ENCODE peak calls at places on chromosome 20, in eight cellular contexts. R is A549; B is IMR-90; G is GM23248; A is AG04450; N is CD8-positive, alpha-beta memory T cell; C is stomach; Q is pancreas. P is an unnamed sample.

GRCh38 chr20:9442858-9443257 is 71.5 kb upstream of the LAMP5 start:
- DNase-seq in G (peak; percentile 9), B (peak; percentile 56), A (no peak), Q (peak; percentile 5), R (peak; percentile 39), N (no peak), C (peak; percentile 43), P (no peak)

GRCh38 chr20:19212524-19213502 is at the start of gene SLC24A3:
- DNase-seq in N (no peak), C (peak; percentile 83), B (no peak), R (peak; percentile 51), A (no peak), G (peak; percentile 56), Q (peak; percentile 30), P (peak; percentile 6)

GRCh38 chr20:8299921-8300320 is 167.9 kb downstream of the PLCB1 start:
- DNase-seq in A (no peak), B (peak; percentile 81), N (no peak), R (peak; percentile 7), C (no peak), G (peak; percentile 74), Q (no peak), P (no peak)

GRCh38 chr20:24066075-24066700 is 77.6 kb upstream of the GGTLC1 start:
- DNase-seq in N (peak; percentile 29), Q (no peak), B (no peak), A (no peak), C (no peak), R (no peak), G (no peak), P (no peak)

GRCh38 chr20:61185841-61186601 is 66.0 kb upstream of the CDH4 start:
- DNase-seq in N (no peak), R (peak; percentile 85), B (peak; percentile 98), A (peak; percentile 90), C (no peak), Q (no peak), G (peak; percentile 81), P (peak; percentile 53)

GRCh38 chr20:64044484-64045247 is 4.8 kb downstream of the SOX18 start:
- DNase-seq in R (peak; percentile 63), Q (no peak), C (no peak), A (no peak), B (peak; percentile 37), G (peak; percentile 84), N (no peak), P (peak; percentile 18)

GRCh38 chr20:58073945-58074920 is 154.2 kb downstream of the ANKRD60 start:
- DNase-seq in B (no peak), G (peak; percentile 92), Q (no peak), N (no peak), A (no peak), R (no peak), C (no peak), P (no peak)

GRCh38 chr20:39195495-39196129 is 233.5 kb downstream of the DHX35 start:
- DNase-seq in Q (no peak), N (no peak), R (no peak), G (no peak), C (no peak), B (no peak), A (no peak), P (no peak)

GRCh38 chr20:35663813-35664543 is 722 bp downstream of the CPNE1 start:
- DNase-seq in R (peak; percentile 51), G (peak; percentile 52), B (peak; percentile 6), C (peak; percentile 52), Q (peak; percentile 19), A (no peak), N (peak; percentile 78), P (no peak)

GRCh38 chr20:51386586-51386985 is 155.9 kb downstream of the NFATC2 start:
- DNase-seq in R (no peak), C (no peak), Q (no peak), N (no peak), A (no peak), G (no peak), B (no peak), P (no peak)

GRCh38 chr20:21656299-21657067 is 49.0 kb upstream of the PAX1 start:
- DNase-seq in R (no peak), Q (no peak), C (no peak), B (no peak), G (no peak), N (no peak), A (no peak), P (no peak)

GRCh38 chr20:45867811-45868176 is 10.4 kb downstream of the ZSWIM3 start:
- DNase-seq in R (no peak), A (no peak), Q (no peak), G (peak; percentile 82), C (no peak), N (no peak), B (peak; percentile 81), P (peak; percentile 8)

GRCh38 chr20:37220796-37221195 is 40.8 kb downstream of the GHRH start:
- DNase-seq in A (no peak), G (peak; percentile 66), C (no peak), R (no peak), Q (no peak), B (no peak), N (no peak), P (no peak)
- H3K27ac ChIP-seq in A (no peak overlapping the region), G (peak overlapping the region; percentile 58), C (peak overlapping the region; percentile 5), R (no peak overlapping the region), Q (no peak overlapping the region), B (no peak overlapping the region), N (no peak overlapping the region), P (no peak overlapping the region)

GRCh38 chr20:5691918-5692618 is 58.1 kb upstream of the SHLD1 start:
- DNase-seq in N (no peak), G (no peak), Q (no peak), A (no peak), C (no peak), R (no peak), B (no peak), P (no peak)

GRCh38 chr20:5687884-5688283 is 62.3 kb upstream of the SHLD1 start:
- DNase-seq in N (no peak), C (no peak), G (no peak), R (no peak), B (no peak), A (no peak), Q (no peak), P (no peak)

GRCh38 chr20:5689451-5689850 is 60.8 kb upstream of the SHLD1 start:
- DNase-seq in A (no peak), C (no peak), N (no peak), B (no peak), R (no peak), G (no peak), Q (no peak), P (no peak)

GRCh38 chr20:5688431-5688972 is 61.7 kb upstream of the SHLD1 start:
- DNase-seq in N (no peak), C (no peak), Q (no peak), A (no peak), G (no peak), B (no peak), R (no peak), P (no peak)

DNA sequence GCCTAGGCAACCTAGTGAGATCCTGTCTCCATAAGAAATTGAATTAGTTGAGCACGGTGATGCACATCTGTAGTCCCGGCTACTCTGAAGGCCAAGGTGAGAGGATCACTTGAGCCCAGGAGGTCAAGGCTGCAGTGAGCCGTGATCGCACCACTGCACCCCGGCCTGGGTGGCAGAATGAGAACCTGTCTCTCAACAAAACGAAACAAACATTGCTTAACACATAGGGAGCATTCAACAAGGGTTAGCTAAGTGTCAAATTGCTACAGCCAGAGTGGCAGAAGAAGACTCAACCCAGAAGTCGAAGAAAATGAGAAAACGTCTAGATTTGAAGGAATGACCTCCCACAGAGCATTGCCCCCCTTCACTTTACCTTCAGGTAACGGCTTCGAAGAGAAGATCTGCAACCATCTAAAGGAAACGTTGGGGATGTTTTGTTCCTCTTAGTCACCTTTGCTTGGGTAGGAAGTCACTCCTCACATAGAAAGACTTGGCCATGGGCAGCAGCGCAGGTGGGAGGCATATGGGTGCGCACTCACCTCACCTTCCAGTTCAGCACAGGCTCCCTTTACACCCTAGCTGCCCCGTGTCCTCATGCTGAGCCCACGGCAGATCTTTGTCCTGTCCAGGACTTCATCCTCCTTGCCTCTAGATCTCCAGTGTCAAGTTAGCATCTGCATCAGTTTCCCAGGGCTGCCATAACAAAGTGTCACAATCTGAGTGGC is 63.7 kb upstream of the SHLD1 start:
- DNase-seq in G (no peak), B (no peak), N (no peak), Q (no peak), R (no peak), C (no peak), A (no peak), P (no peak)
- H3K27ac ChIP-seq in G (no peak overlapping the region), B (no peak overlapping the region), N (no peak overlapping the region), Q (no peak overlapping the region), R (no peak overlapping the region), C (no peak overlapping the region), A (no peak overlapping the region), P (no peak overlapping the region)

DNA sequence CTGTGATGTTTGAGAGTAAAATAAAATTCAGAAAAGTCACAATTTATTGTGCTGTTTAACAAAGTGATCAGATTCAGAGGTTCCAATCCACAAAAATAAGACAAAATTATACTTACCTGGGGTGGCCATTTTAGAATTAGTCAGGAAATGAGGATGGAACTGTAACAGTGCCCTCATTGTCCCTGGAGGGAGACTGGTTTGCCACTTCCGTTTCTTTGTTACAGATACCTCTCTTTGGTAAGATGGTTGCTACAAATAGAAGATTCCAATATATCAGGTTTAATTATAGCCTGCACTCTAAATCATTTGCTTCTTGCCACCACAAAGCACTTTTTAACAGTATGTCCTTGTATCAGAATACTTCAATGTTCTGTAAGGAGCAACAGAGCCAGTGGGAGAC is 95.6 kb downstream of the CTNNBL1 start:
- DNase-seq in A (no peak), Q (no peak), C (no peak), N (no peak), B (no peak), R (no peak), G (no peak), P (no peak)
- H3K27ac ChIP-seq in A (no peak overlapping the region), Q (no peak overlapping the region), C (no peak overlapping the region), N (no peak overlapping the region), B (no peak overlapping the region), R (no peak overlapping the region), G (no peak overlapping the region), P (no peak overlapping the region)

GRCh38 chr20:44167736-44168135 is 19.3 kb downstream of the JPH2 start:
- DNase-seq in N (no peak), B (no peak), G (no peak), Q (no peak), R (no peak), C (no peak), A (no peak), P (no peak)

GRCh38 chr20:44170796-44171410 is 16.1 kb downstream of the JPH2 start:
- DNase-seq in R (no peak), N (no peak), Q (no peak), G (peak; percentile 76), C (no peak), B (no peak), A (no peak), P (no peak)

GRCh38 chr20:44171775-44172571 is 15.0 kb downstream of the JPH2 start:
- DNase-seq in B (no peak), N (no peak), C (no peak), G (peak; percentile 39), R (no peak), Q (no peak), A (no peak), P (no peak)

GRCh38 chr20:44166008-44166407 is 21.0 kb downstream of the JPH2 start:
- DNase-seq in G (peak; percentile 77), R (peak; percentile 67), A (no peak), C (no peak), N (no peak), B (peak; percentile 36), Q (no peak), P (no peak)

DNA sequence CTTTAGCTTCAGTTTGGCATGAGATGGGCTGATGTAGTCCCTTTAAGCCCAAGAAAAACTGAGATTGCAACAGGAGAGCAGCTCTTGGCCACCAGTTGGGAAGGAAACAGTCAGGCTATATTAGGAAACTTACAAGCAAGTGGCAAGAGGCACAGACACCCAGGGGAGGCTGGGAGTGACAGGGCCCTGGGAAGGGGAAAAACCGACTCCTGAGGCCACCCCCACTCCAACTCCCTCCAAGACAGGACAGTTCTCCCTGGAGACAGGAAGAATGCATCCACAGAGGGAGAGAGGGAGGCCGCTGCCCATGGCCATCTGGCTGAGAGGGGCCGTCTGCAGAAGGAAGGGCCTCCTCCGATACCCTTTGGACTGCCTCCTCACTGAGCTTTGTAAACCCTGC is 20.5 kb downstream of the JPH2 start:
- DNase-seq in A (no peak), N (no peak), Q (no peak), B (peak; percentile 12), R (peak; percentile 65), C (no peak), G (peak; percentile 77), P (no peak)
- H3K27ac ChIP-seq in A (peak overlapping the region; percentile 47), N (no peak overlapping the region), Q (no peak overlapping the region), B (peak overlapping the region; percentile 39), R (peak overlapping the region; percentile 67), C (peak overlapping the region; percentile 67), G (peak overlapping the region; percentile 76), P (peak overlapping the region; percentile 44)

P was measured in epithelial cell of prostate.